ENCODE peak calls at places on chromosomes 6 and 20, in six cellular contexts. P, U, M, W, X and J are unnamed samples.

GRCh38 chr6:91029211-91029610 is 442.3 kb upstream of the MAP3K7 start:
- DNase-seq in M (no peak), X (no peak), P (no peak), U (no peak), W (no peak), J (no peak)

GRCh38 chr20:18058661-18059467 is 1.1 kb upstream of the OVOL2 start:
- DNase-seq in W (no peak), P (no peak), U (no peak), M (peak; percentile 47), X (peak; percentile 82), J (no peak)

GRCh38 chr6:72580281-72580940 is 41.5 kb upstream of the KCNQ5 start:
- DNase-seq in W (no peak), U (peak; percentile 44), X (no peak), M (peak; percentile 11), P (no peak), J (no peak)

GRCh38 chr6:138544521-138544920 is 45.2 kb upstream of the NHSL1 start:
- DNase-seq in X (no peak), W (no peak), P (no peak), M (no peak), U (no peak), J (no peak)

GRCh38 chr6:2209226-2209809 is 36.1 kb downstream of the GMDS start:
- DNase-seq in M (peak; percentile 40), X (peak; percentile 76), W (peak; percentile 15), U (no peak), P (no peak), J (no peak)

GRCh38 chr6:169933251-169933821 is 181.9 kb downstream of the ERMARD start:
- DNase-seq in M (no peak), U (no peak), X (no peak), P (no peak), W (no peak), J (no peak)

GRCh38 chr6:107740496-107741190 is 83.5 kb downstream of the SCML4 start:
- DNase-seq in W (no peak), P (no peak), U (no peak), M (no peak), X (no peak), J (no peak)

GRCh38 chr20:3720068-3720467 is 7.7 kb upstream of the SIGLEC1 start:
- DNase-seq in M (no peak), P (no peak), X (no peak), U (no peak), W (no peak), J (no peak)

GRCh38 chr20:62945771-62946339 is 6.7 kb upstream of the SLC17A9 start:
- DNase-seq in U (no peak), M (no peak), W (no peak), P (no peak), X (no peak), J (no peak)

GRCh38 chr6:17178754-17179153 is 76.9 kb downstream of the STMND1 start:
- DNase-seq in P (no peak), X (no peak), W (no peak), M (peak; percentile 36), U (no peak), J (no peak)

GRCh38 chr20:1326031-1326930 is 2.7 kb downstream of the SDCBP2 start:
- DNase-seq in X (no peak), W (no peak), P (no peak), U (no peak), M (no peak), J (no peak)

GRCh38 chr6:30113377-30113759 is 478 bp upstream of the TRIM31 start:
- DNase-seq in U (no peak), W (no peak), X (no peak), P (no peak), M (no peak), J (no peak)

GRCh38 chr6:149560736-149561135 is 5.4 kb upstream of the GINM1 start:
- DNase-seq in W (no peak), P (no peak), X (no peak), U (no peak), M (peak; percentile 53), J (no peak)

GRCh38 chr6:73722318-73723060 is 26.5 kb downstream of the CD109 start:
- DNase-seq in M (no peak), U (no peak), P (no peak), X (no peak), W (peak; percentile 46), J (no peak)

GRCh38 chr6:45965787-45966186 is 49.9 kb downstream of the CLIC5 start:
- DNase-seq in U (no peak), X (no peak), M (no peak), W (no peak), P (no peak), J (no peak)

GRCh38 chr6:148805767-148806166 is 58.9 kb downstream of the UST start:
- DNase-seq in X (no peak), M (no peak), W (no peak), U (no peak), P (no peak), J (no peak)

GRCh38 chr6:166169549-166170421 is 2.1 kb upstream of the TBXT start:
- DNase-seq in P (no peak), U (no peak), M (no peak), W (no peak), X (no peak), J (no peak)
- TF ChIP-seq TAF1 in P (no peak), U (no peak), M (no peak), W (no peak), X (no peak), J (no peak)

GRCh38 chr6:52255434-52255833 is 11.1 kb upstream of the IL17F start:
- DNase-seq in P (no peak), X (no peak), U (no peak), M (no peak), W (no peak), J (no peak)

GRCh38 chr6:52254731-52255378 is 10.6 kb upstream of the IL17F start:
- DNase-seq in M (no peak), W (no peak), X (no peak), U (no peak), P (no peak), J (no peak)

GRCh38 chr6:52251113-52251512 is 6.8 kb upstream of the IL17F start:
- DNase-seq in M (no peak), P (no peak), U (no peak), X (no peak), W (no peak), J (no peak)

GRCh38 chr6:52249078-52249477 is 4.8 kb upstream of the IL17F start:
- DNase-seq in P (no peak), M (no peak), X (no peak), W (no peak), U (no peak), J (no peak)

DNA sequence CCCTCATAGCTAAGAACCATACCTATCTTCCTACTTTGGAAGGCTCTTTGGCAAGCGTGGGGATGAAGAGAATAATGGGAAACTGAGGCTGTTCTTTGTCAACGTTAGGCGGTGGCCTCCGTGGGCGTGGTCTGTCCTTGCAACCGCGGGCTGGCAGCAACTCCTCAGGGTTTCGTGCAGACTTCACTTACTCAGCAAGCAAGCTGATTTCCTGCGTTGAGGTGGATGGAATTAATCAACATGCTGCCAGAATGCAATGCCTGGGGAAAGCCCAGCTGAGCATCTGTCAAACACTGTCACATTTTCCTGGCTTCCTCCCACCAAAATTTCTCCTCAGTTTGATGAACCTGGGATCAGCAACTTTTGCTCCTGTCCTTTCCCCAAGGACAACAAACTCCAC is 9.2 kb upstream of the IL17F start:
- DNase-seq in M (no peak), P (no peak), X (no peak), U (no peak), W (no peak), J (no peak)
- TF ChIP-seq TAF1 in M (no peak), P (no peak), X (no peak), U (no peak), W (no peak), J (no peak)

DNA sequence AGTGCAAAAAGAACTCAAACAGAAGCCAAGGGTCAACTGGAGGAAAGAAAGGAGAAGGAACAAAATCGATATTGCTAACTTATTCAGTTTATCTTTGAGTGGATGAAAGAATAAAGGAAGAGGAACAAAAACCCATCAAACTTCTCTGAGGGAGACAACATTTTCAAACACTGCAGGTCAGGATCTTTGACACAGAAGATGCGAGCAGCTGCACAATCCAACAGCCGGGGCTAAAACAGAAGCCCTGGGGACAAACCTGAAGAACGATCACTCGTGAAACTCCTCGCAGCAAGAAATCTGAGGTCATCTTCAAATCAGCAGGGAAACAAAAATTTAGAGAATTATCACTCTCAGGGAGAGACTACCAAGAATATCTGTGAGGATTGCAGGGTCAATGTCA is 14.2 kb downstream of the SLC23A2 start:
- DNase-seq in P (no peak), X (no peak), W (no peak), M (no peak), U (no peak), J (no peak)
- TF ChIP-seq TAF1 in P (no peak), X (no peak), W (no peak), M (no peak), U (no peak), J (no peak)

DNA sequence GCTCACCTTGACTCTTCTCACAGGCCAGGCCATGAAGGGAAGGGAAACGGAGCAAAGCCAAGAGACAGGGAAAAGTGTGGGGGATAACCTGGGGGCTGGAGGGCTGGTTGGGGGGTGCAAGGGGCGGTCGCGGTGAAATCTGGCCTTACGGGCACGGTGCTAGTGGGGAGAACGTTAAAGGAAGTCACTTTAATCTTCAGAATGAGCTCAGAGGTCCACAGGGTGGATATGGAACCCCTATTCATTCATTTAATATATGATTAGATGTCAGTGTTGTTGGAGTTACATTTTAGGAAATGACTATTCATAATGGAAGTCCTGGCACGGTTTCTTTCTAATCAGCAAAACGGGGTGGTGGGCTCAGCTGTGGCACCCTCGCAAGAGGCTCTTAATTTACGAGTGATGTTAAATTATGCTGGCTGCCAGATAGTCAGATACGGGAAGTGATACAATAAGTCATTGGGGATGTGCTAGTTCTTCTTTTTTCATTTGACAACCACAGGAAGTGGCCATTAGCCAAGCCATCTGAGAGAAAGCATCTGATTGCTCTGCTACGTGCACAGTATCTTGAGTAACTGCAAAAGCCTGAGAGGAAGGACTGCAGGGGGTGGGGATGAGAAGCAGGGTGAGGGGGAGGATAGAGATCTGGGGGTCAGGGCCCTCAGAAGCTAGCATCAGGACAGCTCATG is 253.0 kb downstream of the QKI start:
- DNase-seq in U (no peak), W (peak; percentile 93), P (peak; percentile 73), M (no peak), X (peak; percentile 16), J (peak; percentile 68)
- TF ChIP-seq TAF1 in U (no peak), W (no peak), P (no peak), M (no peak), X (no peak), J (no peak)

GRCh38 chr20:38789503-38790209 is 15.8 kb upstream of the PPP1R16B start:
- DNase-seq in W (no peak), U (no peak), M (no peak), P (no peak), X (no peak), J (no peak)
- TF ChIP-seq TAF1 in W (no peak), U (no peak), M (no peak), P (no peak), X (no peak), J (no peak)

DNA sequence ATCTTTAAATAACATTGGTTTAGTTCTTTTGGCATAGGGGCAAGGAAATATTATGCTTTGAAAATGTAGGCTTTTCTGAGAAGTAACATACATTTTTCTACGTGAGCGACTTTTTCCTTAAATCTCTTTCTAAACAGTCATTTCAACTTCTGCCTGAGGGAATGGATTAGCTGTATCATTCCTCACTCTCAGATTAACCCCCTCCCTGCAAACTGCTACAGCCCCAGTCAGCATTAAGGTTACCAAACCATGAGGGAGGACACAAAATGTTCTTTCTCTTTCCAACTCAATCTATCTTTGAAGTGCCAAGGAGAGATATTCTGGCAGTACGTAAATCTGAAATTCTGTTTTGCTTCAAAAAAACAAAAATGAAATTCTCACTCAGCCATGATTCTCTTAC is 231.3 kb upstream of the FLRT3 start:
- DNase-seq in W (no peak), P (no peak), U (no peak), M (no peak), X (no peak), J (no peak)
- TF ChIP-seq TAF1 in W (no peak), P (no peak), U (no peak), M (no peak), X (no peak), J (no peak)